ENCODE peak calls at places on chromosomes 5 and 9, in ten cellular contexts. I is GM06990; L is neural progenitor cell; F is CD8-positive, alpha-beta T cell; A is endothelial cell of umbilical vein; P is kidney; M is cardiac fibroblast; T is gastrocnemius medialis; Q is omental fat pad; Y is HFF-Myc. N is an unnamed sample.

GRCh38 chr5:128412145-128412930 is 125.7 kb downstream of the FBN2 start:
- DNase-seq in I (no peak), L (no peak), F (no peak), A (no peak), P (no peak), M (no peak), T (no peak), Q (no peak), Y (no peak), N (no peak)

GRCh38 chr5:59789197-59789596 is 104.3 kb downstream of the PDE4D start:
- DNase-seq in I (no peak), L (no peak), F (no peak), A (no peak), P (no peak), M (peak; percentile 78), T (no peak), Q (no peak), Y (no peak), N (no peak)

GRCh38 chr9:133583111-133583510 is 26.1 kb downstream of the FAM163B start:
- DNase-seq in I (no peak), L (no peak), F (no peak), A (no peak), P (no peak), M (no peak), T (no peak), Q (no peak), Y (no peak), N (no peak)

GRCh38 chr9:37806271-37806670 is 5.7 kb downstream of the DCAF10 start:
- DNase-seq in I (no peak), L (no peak), F (no peak), A (no peak), P (no peak), M (no peak), T (no peak), Q (no peak), Y (no peak), N (no peak)

GRCh38 chr9:18077941-18078678 is 395.8 kb upstream of the ADAMTSL1 start:
- DNase-seq in I (no peak), L (no peak), F (no peak), A (no peak), P (no peak), M (peak; percentile 2), T (no peak), Q (no peak), Y (no peak), N (no peak)

GRCh38 chr9:79764377-79764776 is 192.6 kb downstream of the TLE4 start:
- DNase-seq in I (no peak), L (no peak), F (no peak), A (no peak), P (no peak), M (peak; percentile 90), T (no peak), Q (no peak), Y (peak; percentile 78), N (no peak)

GRCh38 chr9:97930972-97931371 is 7.0 kb downstream of the HEMGN start:
- DNase-seq in I (no peak), L (no peak), F (no peak), A (no peak), P (no peak), M (no peak), T (no peak), Q (no peak), Y (no peak), N (no peak)

GRCh38 chr9:70574222-70574837 is 159.9 kb upstream of the KLF9 start:
- DNase-seq in I (no peak), L (peak; percentile 33), F (no peak), A (peak; percentile 32), P (no peak), M (peak; percentile 71), T (no peak), Q (no peak), Y (no peak), N (no peak)

GRCh38 chr5:14424011-14424685 is 157.4 kb upstream of the OTULINL start:
- DNase-seq in I (no peak), L (no peak), F (no peak), A (no peak), P (no peak), M (no peak), T (no peak), Q (no peak), Y (no peak), N (no peak)

GRCh38 chr5:111134080-111134479 is 41.9 kb downstream of the WDR36 start:
- DNase-seq in I (no peak), L (no peak), F (no peak), A (peak; percentile 88), P (no peak), M (peak; percentile 95), T (no peak), Q (no peak), Y (peak; percentile 32), N (no peak)

GRCh38 chr5:109863752-109864151 is 174.0 kb downstream of the MAN2A1 start:
- DNase-seq in I (no peak), L (no peak), F (no peak), A (no peak), P (no peak), M (peak; percentile 51), T (no peak), Q (no peak), Y (no peak), N (no peak)

GRCh38 chr9:133781828-133782135 is 43.6 kb upstream of the SARDH start:
- DNase-seq in I (no peak), L (no peak), F (no peak), A (no peak), P (no peak), M (no peak), T (no peak), Q (no peak), Y (no peak), N (no peak)

GRCh38 chr9:121055642-121056143 is 5.6 kb upstream of the C5 start:
- DNase-seq in I (no peak), L (peak; percentile 44), F (no peak), A (no peak), P (no peak), M (peak; percentile 10), T (no peak), Q (no peak), Y (no peak), N (no peak)

DNA sequence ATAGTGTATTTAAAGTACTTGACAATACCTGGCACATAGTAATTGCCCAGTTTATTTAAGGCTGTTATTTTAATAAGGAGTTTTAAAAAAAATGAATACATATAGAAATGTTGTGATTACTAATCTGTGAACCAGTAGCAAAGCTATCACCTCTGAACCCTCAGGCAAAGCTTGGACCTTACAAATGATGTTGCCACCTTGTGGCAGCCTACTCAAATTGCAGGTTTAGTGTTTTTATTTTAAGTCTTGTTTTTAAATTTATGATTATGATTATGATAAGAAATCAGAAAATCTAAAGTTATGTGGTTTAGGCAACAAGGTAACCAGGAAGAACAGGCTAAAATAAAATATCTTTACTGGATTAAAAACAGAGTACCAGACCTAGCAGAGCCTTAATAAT is 35.8 kb downstream of the PPARGC1B start:
- DNase-seq in I (no peak), L (no peak), F (no peak), A (no peak), P (no peak), M (peak; percentile 20), T (no peak), Q (no peak), Y (no peak), N (no peak)
- TF ChIP-seq CTCF in I (peak; percentile 37), L (peak; percentile 48), F (peak; percentile 14), A (no peak), P (no peak), M (peak; percentile 28), T (no peak), Q (no peak), Y (peak; percentile 46), N (peak; percentile 60)

DNA sequence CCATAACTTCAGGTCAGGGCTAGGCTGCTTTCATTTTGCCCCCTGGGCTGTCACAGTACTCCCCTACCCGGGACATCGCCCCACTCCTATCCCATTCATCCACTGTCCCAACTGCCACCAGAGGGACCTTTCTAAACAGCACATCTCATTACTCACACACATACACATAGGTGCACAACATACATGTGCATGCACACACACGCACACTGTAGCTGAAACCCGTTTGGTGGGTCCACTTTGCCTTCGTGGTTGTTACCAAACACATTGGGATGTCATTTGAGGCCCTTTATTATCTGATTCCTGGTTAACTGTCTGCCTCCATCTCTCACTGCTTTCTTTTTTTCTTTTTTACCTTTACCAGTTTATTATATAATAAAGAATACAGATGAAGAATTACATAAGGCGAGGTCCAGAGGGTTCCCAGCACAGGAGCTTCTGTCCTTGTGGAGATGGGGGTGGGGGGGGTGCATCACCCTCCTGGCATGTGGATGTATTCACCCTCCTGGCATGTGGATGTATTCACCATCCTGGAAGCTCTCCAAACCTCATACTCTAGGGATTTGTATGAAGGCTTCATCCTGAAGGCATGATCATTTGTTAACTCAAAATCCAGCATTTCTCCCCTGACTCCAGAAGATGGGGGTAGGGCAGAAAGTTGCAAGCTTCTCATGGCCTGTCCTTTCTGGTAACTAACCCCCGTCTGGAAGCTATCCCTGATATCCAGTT is 186.0 kb downstream of the GOLPH3 start:
- DNase-seq in I (no peak), L (no peak), F (no peak), A (no peak), P (no peak), M (peak; percentile 99), T (no peak), Q (no peak), Y (peak; percentile 80), N (no peak)
- TF ChIP-seq CTCF in I (no peak), L (no peak), F (no peak), A (no peak), P (no peak), M (no peak), T (no peak), Q (no peak), Y (no peak), N (no peak)

GRCh38 chr9:10371824-10372223 is 241.0 kb downstream of the PTPRD start:
- DNase-seq in I (no peak), L (peak; percentile 31), F (no peak), A (no peak), P (no peak), M (no peak), T (no peak), Q (no peak), Y (no peak), N (no peak)

GRCh38 chr9:10366171-10366779 is 246.5 kb downstream of the PTPRD start:
- DNase-seq in I (no peak), L (peak; percentile 48), F (no peak), A (peak; percentile 57), P (no peak), M (peak; percentile 49), T (no peak), Q (no peak), Y (no peak), N (peak; percentile 12)
- TF ChIP-seq CTCF in I (peak; percentile 72), L (peak; percentile 85), F (no peak), A (peak; percentile 60), P (peak; percentile 54), M (peak; percentile 57), T (no peak), Q (no peak), Y (peak; percentile 31), N (peak; percentile 86)

DNA sequence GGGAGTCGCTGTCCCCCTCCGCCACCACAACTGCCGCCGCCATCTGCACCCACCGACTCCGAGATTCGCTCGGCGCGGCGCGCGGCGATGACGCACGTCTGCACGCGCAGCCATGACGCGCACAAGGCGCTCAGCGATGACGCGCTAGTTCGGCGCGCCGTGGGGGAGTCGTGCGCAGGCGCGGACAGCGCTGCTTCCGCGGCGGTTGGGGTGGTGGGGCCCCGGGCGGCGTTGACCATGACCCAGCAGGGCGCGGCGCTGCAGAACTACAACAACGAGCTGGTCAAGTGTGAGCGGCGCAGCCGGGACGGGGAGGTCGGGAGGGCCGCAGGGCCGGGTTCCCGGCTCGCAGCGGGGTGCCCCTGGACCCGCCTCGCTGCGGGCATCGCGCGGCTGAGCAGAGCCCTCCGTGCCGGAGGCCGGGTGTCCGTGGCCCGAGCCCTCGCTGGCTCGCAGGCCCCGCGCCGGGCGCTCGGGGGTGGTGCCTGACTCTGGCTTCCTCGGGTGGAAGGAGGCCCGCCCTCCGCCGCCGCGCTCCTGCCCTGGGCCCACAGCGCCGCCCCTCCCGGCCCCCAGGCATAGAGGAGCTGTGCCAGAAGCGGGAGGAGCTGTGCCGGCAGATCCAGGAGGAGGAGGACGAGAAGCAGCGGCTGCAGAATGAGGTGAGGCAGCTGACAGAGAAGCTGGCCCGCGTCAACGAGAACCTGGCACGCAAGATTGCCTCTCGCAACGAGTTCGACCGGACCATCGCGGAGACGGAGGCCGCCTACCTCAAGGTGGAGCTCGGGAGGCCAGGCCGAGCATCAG is at the start of the genes ANAPC2 and SSNA1:
- DNase-seq in I (peak; percentile 98), L (peak; percentile 98), F (peak; percentile 95), A (peak; percentile 95), P (peak; percentile 97), M (peak; percentile 93), T (peak; percentile 79), Q (peak; percentile 81), Y (peak; percentile 75), N (peak; percentile 94)
- TF ChIP-seq CTCF in I (peak; percentile 72), L (peak; percentile 46), F (peak; percentile 56), A (peak; percentile 40), P (peak; percentile 25), M (peak; percentile 50), T (peak; percentile 72), Q (no peak), Y (peak; percentile 37), N (peak; percentile 57)